ENCODE peak calls at places on chromosomes 13 and 19, in seven cellular contexts. E is naive thymus-derived CD4-positive, alpha-beta T cell; V is WERI-Rb-1; L is epithelial cell of esophagus; P is fibroblast of pulmonary artery; T is A549; O is cardiac muscle cell. W is an unnamed sample.

GRCh38 chr19:23318143-23318542 is 67.9 kb upstream of the ZNF724 start:
- DNase-seq in E (no peak), V (no peak), L (peak), P (no peak), T (no peak), O (no peak), W (no peak)

GRCh38 chr19:39293394-39293793 is 2.8 kb upstream of the IFNL1 start:
- DNase-seq in E (no peak), V (no peak), L (no peak), P (no peak), T (no peak), O (no peak), W (no peak)

GRCh38 chr13:35630551-35631275 is 154.2 kb upstream of the MAB21L1 start:
- DNase-seq in E (no peak), V (peak), L (peak), P (peak), T (peak), O (peak), W (no peak)

GRCh38 chr19:29389495-29389894 is 136.3 kb upstream of the VSTM2B start:
- DNase-seq in E (no peak), V (no peak), L (no peak), P (no peak), T (no peak), O (no peak), W (no peak)

GRCh38 chr19:13764101-13764807 is at the start of gene MRI1:
- DNase-seq in E (peak), V (peak), L (peak), P (peak), T (peak), O (peak), W (peak)

GRCh38 chr19:5978606-5979552 is 939 bp upstream of the RANBP3 start:
- DNase-seq in E (no peak), V (no peak), L (no peak), P (no peak), T (no peak), O (no peak), W (no peak)

GRCh38 chr13:26024558-26024957 is 27.3 kb downstream of the SHISA2 start:
- DNase-seq in E (no peak), V (no peak), L (no peak), P (peak), T (no peak), O (peak), W (no peak)

GRCh38 chr19:3108775-3109174 is 14.6 kb downstream of the GNA11 start:
- DNase-seq in E (peak), V (peak), L (peak), P (peak), T (no peak), O (peak), W (peak)

GRCh38 chr19:20028611-20029010 is 10.7 kb downstream of the ZNF682 start:
- DNase-seq in E (no peak), V (no peak), L (no peak), P (no peak), T (no peak), O (no peak), W (no peak)

GRCh38 chr19:35935911-35936737 is at the start of gene LRFN3:
- DNase-seq in E (peak), V (peak), L (peak), P (peak), T (peak), O (peak), W (peak)

GRCh38 chr19:5349041-5349440 is 8.4 kb upstream of the PTPRS start:
- DNase-seq in E (no peak), V (peak), L (no peak), P (no peak), T (no peak), O (no peak), W (no peak)

GRCh38 chr19:3671680-3672574 is 28.3 kb downstream of the PIP5K1C start:
- DNase-seq in E (no peak), V (no peak), L (no peak), P (peak), T (no peak), O (no peak), W (no peak)

GRCh38 chr19:29268721-29269483 is 56.0 kb upstream of the UQCRFS1 start:
- DNase-seq in E (no peak), V (no peak), L (no peak), P (no peak), T (no peak), O (peak), W (no peak)

GRCh38 chr19:34145741-34146202 is 26.5 kb upstream of the LSM14A start:
- DNase-seq in E (peak), V (peak), L (peak), P (peak), T (peak), O (peak), W (peak)

GRCh38 chr19:17296278-17296677 is 6.9 kb downstream of the ABHD8 start:
- DNase-seq in E (no peak), V (no peak), L (peak), P (no peak), T (peak), O (no peak), W (no peak)

GRCh38 chr13:66675620-66676019 is 554.5 kb downstream of the PCDH9 start:
- DNase-seq in E (no peak), V (no peak), L (peak), P (peak), T (no peak), O (no peak), W (no peak)

GRCh38 chr13:55199132-55199531 is 1941.6 kb upstream of the PRR20A start:
- DNase-seq in E (no peak), V (peak), L (no peak), P (no peak), T (no peak), O (peak), W (no peak)

GRCh38 chr13:84645196-84646071 is 763.2 kb upstream of the SLITRK1 start:
- DNase-seq in E (no peak), V (peak), L (peak), P (peak), T (no peak), O (no peak), W (no peak)

GRCh38 chr19:41862445-41862986 is 2.5 kb downstream of the RPS19 start:
- DNase-seq in E (no peak), V (no peak), L (no peak), P (no peak), T (no peak), O (no peak), W (no peak)
- H3K4me3 ChIP-seq in E (no peak), V (no peak), L (peak), P (peak), T (peak), O (no peak), W (no peak)

GRCh38 chr13:31908696-31909386 is 122.7 kb upstream of the FRY start:
- DNase-seq in E (no peak), V (no peak), L (peak), P (no peak), T (no peak), O (no peak), W (peak)
- H3K4me3 ChIP-seq in E (no peak), V (no peak), L (no peak), P (no peak), T (no peak), O (no peak), W (no peak)

DNA sequence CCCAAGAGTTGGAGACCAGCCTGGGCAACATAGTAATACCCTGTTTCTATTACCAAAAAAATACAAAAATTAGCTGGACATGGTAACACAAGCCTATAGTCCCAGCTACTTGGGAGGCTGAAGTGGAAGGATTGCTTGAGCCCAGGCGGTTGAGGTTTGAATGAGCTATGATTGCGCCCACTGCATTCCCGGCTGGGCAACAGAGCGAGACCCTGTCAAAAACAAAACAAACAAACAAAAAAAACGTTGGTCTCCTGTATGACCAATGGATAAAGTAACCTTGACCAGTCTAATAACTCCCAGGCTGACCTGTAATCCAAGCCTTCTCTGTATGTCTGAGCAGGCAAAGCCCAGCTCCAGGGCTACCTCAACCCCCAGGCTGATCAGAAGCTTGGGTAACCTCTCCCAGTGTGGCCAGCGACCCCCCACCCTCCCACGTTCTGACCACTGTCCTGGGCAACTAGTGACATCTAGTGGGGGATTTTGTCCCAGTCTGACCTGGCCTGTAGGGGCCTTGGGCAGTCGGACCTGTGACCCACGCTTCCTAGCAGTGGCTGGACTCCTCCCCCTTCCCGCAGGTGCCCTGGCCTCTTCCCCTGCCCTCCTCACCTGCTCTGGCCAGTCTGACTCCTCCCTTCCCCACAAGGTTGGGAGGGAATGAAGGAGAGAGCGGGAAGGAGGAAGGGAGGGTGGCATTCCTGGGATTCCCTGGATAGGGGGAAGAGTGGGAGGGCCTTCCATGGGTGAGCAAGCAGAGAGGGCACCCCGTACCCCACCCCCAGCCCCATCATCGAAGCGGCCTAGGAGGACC is 1.0 kb upstream of the BCAM start:
- DNase-seq in E (no peak), V (peak), L (peak), P (peak), T (peak), O (peak), W (no peak)
- H3K4me3 ChIP-seq in E (no peak), V (no peak), L (no peak), P (no peak), T (peak), O (no peak), W (no peak)

DNA sequence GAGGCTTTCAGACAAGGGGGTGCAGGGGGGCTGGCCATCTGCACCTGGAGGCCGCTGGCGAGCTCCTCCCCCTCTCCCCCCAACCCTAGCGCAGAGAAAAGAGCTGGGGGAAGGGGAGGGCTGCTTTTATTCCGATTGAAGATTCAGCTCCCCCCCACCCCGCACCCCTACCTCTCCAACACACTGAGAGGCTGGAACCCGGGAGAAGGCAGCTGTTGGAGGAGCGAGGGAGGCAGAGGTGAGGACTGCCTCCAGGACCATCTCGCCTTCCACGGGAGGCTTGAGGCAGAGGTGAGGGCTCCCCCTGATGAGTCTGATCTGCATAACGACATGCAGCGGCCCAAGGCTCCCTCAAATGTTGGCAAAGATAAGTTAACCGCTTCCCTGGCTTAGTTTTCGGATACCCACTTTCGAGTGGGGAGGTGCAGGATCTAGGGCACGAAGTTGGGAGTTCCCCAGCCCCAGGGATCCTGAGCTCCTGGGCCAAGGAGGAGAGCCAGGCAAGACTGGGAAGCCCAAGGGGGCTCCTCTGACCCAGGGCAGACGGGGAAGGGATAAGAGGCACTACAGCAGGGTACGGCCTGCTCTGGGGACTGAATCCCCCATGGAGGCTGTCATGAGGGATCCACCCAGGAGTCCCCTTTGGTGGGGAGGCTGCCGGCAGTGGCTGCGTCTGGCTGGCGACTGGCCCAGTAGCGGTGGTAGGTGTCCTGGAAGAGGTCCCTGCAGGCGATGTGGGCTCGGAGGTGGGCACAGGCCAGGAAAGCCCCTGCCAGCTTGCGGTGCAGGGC is 1.2 kb upstream of the NUMBL start:
- DNase-seq in E (no peak), V (peak), L (no peak), P (no peak), T (peak), O (no peak), W (no peak)
- H3K4me3 ChIP-seq in E (no peak), V (peak), L (no peak), P (no peak), T (peak), O (no peak), W (peak)

W was measured in CD4-positive, alpha-beta memory T cell.